ENCODE peak calls at places on chromosomes 13 and 19, in ten cellular contexts. V, F, H, N, S, J, Z, O, G and Y are unnamed samples.

GRCh38 chr13:48009298-48009697 is 8.2 kb upstream of the SUCLA2 start:
- DNase-seq in G (no peak), J (no peak), S (peak), N (no peak), F (no peak), O (no peak), V (peak), H (peak), Z (no peak), Y (no peak)

GRCh38 chr19:21568816-21569496 is 63.6 kb downstream of the ZNF429 start:
- DNase-seq in S (peak), O (peak), V (peak), J (peak), Z (peak), H (peak), G (peak), F (no peak), N (peak), Y (peak)

GRCh38 chr13:51255556-51255955 is 33.4 kb downstream of the FAM124A start:
- DNase-seq in F (no peak), S (no peak), V (no peak), G (no peak), N (no peak), Z (no peak), O (no peak), J (no peak), H (no peak), Y (no peak)

GRCh38 chr13:112532837-112533745 is 54.9 kb downstream of the TUBGCP3 start:
- DNase-seq in G (no peak), F (no peak), S (no peak), H (no peak), V (no peak), O (no peak), Z (no peak), J (peak), N (no peak), Y (no peak)

GRCh38 chr19:46081928-46082727 is 41.3 kb upstream of the IGFL4 start:
- DNase-seq in N (no peak), F (peak), H (no peak), S (peak), G (no peak), J (peak), O (no peak), V (peak), Z (peak), Y (no peak)

GRCh38 chr19:49874503-49875157 is 2.5 kb downstream of the AKT1S1 start:
- DNase-seq in N (no peak), G (no peak), J (no peak), Z (no peak), H (no peak), O (no peak), F (no peak), V (no peak), S (no peak), Y (no peak)

GRCh38 chr13:49995535-49996165 is 1.2 kb upstream of the TRIM13 start:
- DNase-seq in Z (no peak), F (no peak), N (no peak), V (no peak), H (no peak), O (no peak), G (no peak), S (no peak), J (peak), Y (no peak)

GRCh38 chr19:51259348-51260245 is 8.7 kb downstream of the SIGLECL1 start:
- DNase-seq in G (no peak), V (peak), H (no peak), J (peak), F (peak), N (no peak), O (no peak), Z (peak), S (peak), Y (no peak)

GRCh38 chr19:30673336-30673735 is 301.2 kb downstream of the ZNF536 start:
- DNase-seq in J (no peak), V (no peak), O (no peak), G (no peak), F (no peak), H (no peak), S (no peak), Z (no peak), N (no peak), Y (no peak)

GRCh38 chr19:10004617-10005016 is 5.7 kb downstream of the COL5A3 start:
- DNase-seq in H (no peak), J (no peak), F (peak), N (no peak), G (no peak), S (no peak), O (no peak), V (no peak), Z (no peak), Y (no peak)

GRCh38 chr19:54207908-54208783 is 7.5 kb downstream of the RPS9 start:
- DNase-seq in N (peak), F (no peak), S (no peak), H (peak), V (no peak), G (no peak), J (peak), O (peak), Z (no peak), Y (no peak)